ENCODE peak calls at places on chromosome 14, in nine cellular contexts. One of them, this sample, is unnamed.

GRCh38 chr14:35435177-35435576 is 30.6 kb upstream of the NFKBIA start:
- DNase-seq in neuronal stem cell: no peak
- DNase-seq in NT2/D1: no peak
- DNase-seq in PC-3: peak
- DNase-seq in endodermal cell: no peak
- DNase-seq in mammary epithelial cell: peak
- DNase-seq in IMR-90: peak
- DNase-seq in H9: no peak
- DNase-seq in Karpas-422: no peak
- DNase-seq in this sample: no peak

GRCh38 chr14:93333631-93334095 is 827 bp upstream of the BTBD7 start:
- DNase-seq in neuronal stem cell: no peak
- DNase-seq in NT2/D1: no peak
- DNase-seq in PC-3: no peak
- DNase-seq in endodermal cell: no peak
- DNase-seq in mammary epithelial cell: no peak
- DNase-seq in IMR-90: no peak
- DNase-seq in H9: no peak
- DNase-seq in Karpas-422: peak
- DNase-seq in this sample: no peak

GRCh38 chr14:43687866-43688265 is 819.2 kb downstream of the FSCB start:
- DNase-seq in neuronal stem cell: no peak
- DNase-seq in NT2/D1: no peak
- DNase-seq in PC-3: peak
- DNase-seq in endodermal cell: no peak
- DNase-seq in mammary epithelial cell: peak
- DNase-seq in IMR-90: peak
- DNase-seq in H9: no peak
- DNase-seq in Karpas-422: no peak
- DNase-seq in this sample: peak

GRCh38 chr14:57293851-57294837 is 25.4 kb downstream of the AP5M1 start:
- DNase-seq in neuronal stem cell: no peak
- DNase-seq in NT2/D1: no peak
- DNase-seq in PC-3: peak
- DNase-seq in endodermal cell: no peak
- DNase-seq in mammary epithelial cell: no peak
- DNase-seq in IMR-90: peak
- DNase-seq in H9: no peak
- DNase-seq in Karpas-422: peak
- DNase-seq in this sample: peak

GRCh38 chr14:74275265-74275841 is 27.4 kb downstream of the ABCD4 start:
- DNase-seq in neuronal stem cell: no peak
- DNase-seq in NT2/D1: no peak
- DNase-seq in PC-3: peak
- DNase-seq in endodermal cell: no peak
- DNase-seq in mammary epithelial cell: peak
- DNase-seq in IMR-90: peak
- DNase-seq in H9: no peak
- DNase-seq in Karpas-422: no peak
- DNase-seq in this sample: peak

GRCh38 chr14:84708865-84709264 is 821.1 kb upstream of the FLRT2 start:
- DNase-seq in neuronal stem cell: no peak
- DNase-seq in NT2/D1: no peak
- DNase-seq in PC-3: no peak
- DNase-seq in endodermal cell: no peak
- DNase-seq in mammary epithelial cell: no peak
- DNase-seq in IMR-90: no peak
- DNase-seq in H9: no peak
- DNase-seq in Karpas-422: no peak
- DNase-seq in this sample: no peak

GRCh38 chr14:72525087-72525909 is 368.6 kb downstream of the DPF3 start:
- DNase-seq in neuronal stem cell: no peak
- DNase-seq in NT2/D1: no peak
- DNase-seq in PC-3: no peak
- DNase-seq in endodermal cell: no peak
- DNase-seq in mammary epithelial cell: no peak
- DNase-seq in IMR-90: no peak
- DNase-seq in H9: no peak
- DNase-seq in Karpas-422: no peak
- DNase-seq in this sample: no peak

GRCh38 chr14:34826661-34827060 is 48.5 kb downstream of the BAZ1A start:
- DNase-seq in neuronal stem cell: no peak
- DNase-seq in NT2/D1: no peak
- DNase-seq in PC-3: peak
- DNase-seq in endodermal cell: no peak
- DNase-seq in mammary epithelial cell: peak
- DNase-seq in IMR-90: peak
- DNase-seq in H9: no peak
- DNase-seq in Karpas-422: no peak
- DNase-seq in this sample: peak

GRCh38 chr14:71638523-71639196 is 293.6 kb upstream of the RGS6 start:
- DNase-seq in neuronal stem cell: no peak
- DNase-seq in NT2/D1: no peak
- DNase-seq in PC-3: no peak
- DNase-seq in endodermal cell: no peak
- DNase-seq in mammary epithelial cell: peak
- DNase-seq in IMR-90: peak
- DNase-seq in H9: no peak
- DNase-seq in Karpas-422: no peak
- DNase-seq in this sample: peak

GRCh38 chr14:91143862-91144261 is 30.0 kb downstream of the DGLUCY start:
- DNase-seq in neuronal stem cell: no peak
- DNase-seq in NT2/D1: no peak
- DNase-seq in PC-3: no peak
- DNase-seq in endodermal cell: no peak
- DNase-seq in mammary epithelial cell: no peak
- DNase-seq in IMR-90: no peak
- DNase-seq in H9: no peak
- DNase-seq in Karpas-422: no peak
- DNase-seq in this sample: no peak

GRCh38 chr14:91230363-91231035 is 14.0 kb downstream of the GPR68 start:
- DNase-seq in neuronal stem cell: no peak
- DNase-seq in NT2/D1: no peak
- DNase-seq in PC-3: peak
- DNase-seq in endodermal cell: no peak
- DNase-seq in mammary epithelial cell: no peak
- DNase-seq in IMR-90: peak
- DNase-seq in H9: no peak
- DNase-seq in Karpas-422: no peak
- DNase-seq in this sample: no peak

GRCh38 chr14:50943943-50944646 is at the start of gene PYGL:
- DNase-seq in neuronal stem cell: peak
- DNase-seq in NT2/D1: no peak
- DNase-seq in PC-3: peak
- DNase-seq in endodermal cell: peak
- DNase-seq in mammary epithelial cell: peak
- DNase-seq in IMR-90: peak
- DNase-seq in H9: peak
- DNase-seq in Karpas-422: no peak
- DNase-seq in this sample: peak

GRCh38 chr14:106613256-106613655 is 1086.9 kb downstream of the TMEM121 start:
- DNase-seq in neuronal stem cell: no peak
- DNase-seq in NT2/D1: no peak
- DNase-seq in PC-3: no peak
- DNase-seq in endodermal cell: no peak
- DNase-seq in mammary epithelial cell: no peak
- DNase-seq in IMR-90: no peak
- DNase-seq in H9: no peak
- DNase-seq in Karpas-422: no peak
- DNase-seq in this sample: no peak

GRCh38 chr14:79451601-79452000 is 759.7 kb downstream of the DIO2 start:
- DNase-seq in neuronal stem cell: no peak
- DNase-seq in NT2/D1: no peak
- DNase-seq in PC-3: no peak
- DNase-seq in endodermal cell: no peak
- DNase-seq in mammary epithelial cell: no peak
- DNase-seq in IMR-90: no peak
- DNase-seq in H9: no peak
- DNase-seq in Karpas-422: no peak
- DNase-seq in this sample: no peak

GRCh38 chr14:103713304-103714062 is 1.8 kb downstream of the XRCC3 start:
- DNase-seq in neuronal stem cell: no peak
- DNase-seq in NT2/D1: no peak
- DNase-seq in PC-3: no peak
- DNase-seq in endodermal cell: no peak
- DNase-seq in mammary epithelial cell: peak
- DNase-seq in IMR-90: no peak
- DNase-seq in H9: no peak
- DNase-seq in Karpas-422: peak
- DNase-seq in this sample: no peak
- H3K9ac ChIP-seq in neuronal stem cell: no peak
- H3K9ac ChIP-seq in NT2/D1: peak
- H3K9ac ChIP-seq in PC-3: peak
- H3K9ac ChIP-seq in endodermal cell: no peak
- H3K9ac ChIP-seq in mammary epithelial cell: no peak
- H3K9ac ChIP-seq in IMR-90: no peak
- H3K9ac ChIP-seq in H9: no peak
- H3K9ac ChIP-seq in Karpas-422: peak
- H3K9ac ChIP-seq in this sample: no peak

DNA sequence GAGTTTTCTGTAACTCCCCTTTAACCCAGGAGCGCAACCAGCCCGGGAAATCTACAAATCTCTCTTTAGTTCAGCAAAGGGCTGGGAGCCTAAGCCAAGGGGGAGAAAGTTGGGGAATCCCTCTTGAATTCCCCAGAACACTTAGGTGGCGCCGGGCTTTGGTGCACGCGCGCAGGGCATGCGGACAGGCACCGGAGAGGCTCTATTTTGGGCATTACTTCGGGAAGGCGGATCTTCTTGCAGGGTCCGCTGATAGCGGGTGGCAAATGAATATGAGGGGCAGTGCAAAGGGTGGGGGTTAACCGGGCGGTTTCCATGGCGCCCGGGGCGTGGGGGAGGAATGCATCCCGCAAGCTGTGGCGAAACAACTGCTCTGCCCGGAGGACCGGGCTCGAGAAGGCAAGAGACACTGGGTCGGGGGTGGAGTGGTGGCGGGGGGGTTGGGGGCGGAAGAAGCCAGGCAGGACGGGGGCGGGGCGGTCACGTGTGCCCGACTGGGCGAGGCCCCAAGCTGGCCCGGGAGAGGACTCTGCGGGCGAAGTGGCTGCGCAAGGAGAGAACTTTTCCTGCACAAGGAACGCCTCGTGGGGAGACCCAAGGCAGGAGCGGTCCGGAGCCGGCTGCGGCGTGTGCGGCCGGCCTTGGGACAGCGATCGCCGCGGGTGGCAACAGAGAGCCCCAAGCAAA is at the start of gene FLVCR2:
- DNase-seq in neuronal stem cell: peak
- DNase-seq in NT2/D1: no peak
- DNase-seq in PC-3: peak
- DNase-seq in endodermal cell: peak
- DNase-seq in mammary epithelial cell: peak
- DNase-seq in IMR-90: peak
- DNase-seq in H9: peak
- DNase-seq in Karpas-422: no peak
- DNase-seq in this sample: peak
- H3K9ac ChIP-seq in neuronal stem cell: peak
- H3K9ac ChIP-seq in NT2/D1: peak
- H3K9ac ChIP-seq in PC-3: peak
- H3K9ac ChIP-seq in endodermal cell: peak
- H3K9ac ChIP-seq in mammary epithelial cell: peak
- H3K9ac ChIP-seq in IMR-90: peak
- H3K9ac ChIP-seq in H9: no peak
- H3K9ac ChIP-seq in Karpas-422: peak
- H3K9ac ChIP-seq in this sample: peak

GRCh38 chr14:56119221-56119967 is 1.2 kb downstream of the PELI2 start:
- DNase-seq in neuronal stem cell: peak
- DNase-seq in NT2/D1: no peak
- DNase-seq in PC-3: no peak
- DNase-seq in endodermal cell: peak
- DNase-seq in mammary epithelial cell: no peak
- DNase-seq in IMR-90: peak
- DNase-seq in H9: no peak
- DNase-seq in Karpas-422: no peak
- DNase-seq in this sample: peak
- H3K9ac ChIP-seq in neuronal stem cell: peak
- H3K9ac ChIP-seq in NT2/D1: peak
- H3K9ac ChIP-seq in PC-3: no peak
- H3K9ac ChIP-seq in endodermal cell: peak
- H3K9ac ChIP-seq in mammary epithelial cell: no peak
- H3K9ac ChIP-seq in IMR-90: peak
- H3K9ac ChIP-seq in H9: peak
- H3K9ac ChIP-seq in Karpas-422: no peak
- H3K9ac ChIP-seq in this sample: peak

GRCh38 chr14:37593496-37594237 is 1.4 kb downstream of the FOXA1 start:
- DNase-seq in neuronal stem cell: no peak
- DNase-seq in NT2/D1: no peak
- DNase-seq in PC-3: no peak
- DNase-seq in endodermal cell: no peak
- DNase-seq in mammary epithelial cell: no peak
- DNase-seq in IMR-90: no peak
- DNase-seq in H9: no peak
- DNase-seq in Karpas-422: no peak
- DNase-seq in this sample: no peak

GRCh38 chr14:37592288-37593274 is 2.5 kb downstream of the FOXA1 start:
- DNase-seq in neuronal stem cell: peak
- DNase-seq in NT2/D1: no peak
- DNase-seq in PC-3: peak
- DNase-seq in endodermal cell: peak
- DNase-seq in mammary epithelial cell: no peak
- DNase-seq in IMR-90: no peak
- DNase-seq in H9: peak
- DNase-seq in Karpas-422: no peak
- DNase-seq in this sample: no peak

GRCh38 chr14:37594916-37595808 is at the start of the genes FOXA1 and TTC6:
- DNase-seq in neuronal stem cell: peak
- DNase-seq in NT2/D1: no peak
- DNase-seq in PC-3: peak
- DNase-seq in endodermal cell: peak
- DNase-seq in mammary epithelial cell: peak
- DNase-seq in IMR-90: peak
- DNase-seq in H9: peak
- DNase-seq in Karpas-422: no peak
- DNase-seq in this sample: peak

GRCh38 chr14:37595809-37596595 is 573 bp downstream of the TTC6 start:
- DNase-seq in neuronal stem cell: peak
- DNase-seq in NT2/D1: no peak
- DNase-seq in PC-3: peak
- DNase-seq in endodermal cell: peak
- DNase-seq in mammary epithelial cell: peak
- DNase-seq in IMR-90: peak
- DNase-seq in H9: peak
- DNase-seq in Karpas-422: no peak
- DNase-seq in this sample: peak

DNA sequence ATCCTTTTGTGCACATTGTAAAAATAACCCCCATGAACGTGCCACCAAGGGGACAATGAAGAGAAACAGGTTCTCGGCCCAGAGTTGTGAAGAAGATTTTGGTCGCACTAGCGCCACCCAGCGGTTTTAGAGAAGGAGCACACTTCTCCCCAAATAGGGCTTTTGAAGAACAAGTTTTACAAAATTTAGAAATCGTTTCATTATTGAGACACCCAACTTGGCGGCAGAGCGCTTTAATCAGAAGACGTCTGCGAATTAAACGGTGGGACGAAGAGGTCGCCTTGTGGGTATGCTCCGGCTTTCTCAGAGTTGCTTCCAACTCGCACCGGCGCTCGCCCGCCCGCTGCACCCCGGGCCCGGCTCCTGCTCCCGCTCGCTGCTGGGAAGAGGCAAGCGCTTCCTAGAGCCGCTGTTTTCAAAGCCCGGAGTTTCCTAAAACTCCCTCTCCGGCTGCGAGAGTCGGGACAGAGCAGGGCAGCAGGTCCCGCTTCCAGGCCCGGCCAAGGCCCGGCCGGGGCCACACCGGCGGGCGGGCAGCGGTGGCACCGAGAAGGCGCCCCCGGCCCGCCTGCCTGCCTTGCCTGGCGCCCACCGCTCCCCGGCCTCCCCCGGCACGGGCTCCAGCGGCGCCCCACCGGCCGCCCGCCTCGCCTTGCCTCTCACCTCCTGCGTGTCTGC is 672 bp downstream of the FOXA1 start:
- DNase-seq in neuronal stem cell: peak
- DNase-seq in NT2/D1: no peak
- DNase-seq in PC-3: peak
- DNase-seq in endodermal cell: peak
- DNase-seq in mammary epithelial cell: peak
- DNase-seq in IMR-90: peak
- DNase-seq in H9: peak
- DNase-seq in Karpas-422: peak
- DNase-seq in this sample: peak
- H3K9ac ChIP-seq in neuronal stem cell: no peak
- H3K9ac ChIP-seq in NT2/D1: no peak
- H3K9ac ChIP-seq in PC-3: peak
- H3K9ac ChIP-seq in endodermal cell: peak
- H3K9ac ChIP-seq in mammary epithelial cell: peak
- H3K9ac ChIP-seq in IMR-90: no peak
- H3K9ac ChIP-seq in H9: no peak
- H3K9ac ChIP-seq in Karpas-422: no peak
- H3K9ac ChIP-seq in this sample: no peak